ENCODE peak calls at places on chromosomes 4 and X, in ten cellular contexts. R is GM10248; B is ACHN; F is nucleus accumbens; L is stimulated activated CD4-positive, alpha-beta T cell treated with anti-CD3 and anti-CD28 coated beads, Interleukin-1b, Interleukin-23, amount 100 ng/mL, for 24 hours; U is progenitor cell of endocrine pancreas; E is neural progenitor cell; W is GM19239; S is NCI-H524; Y is GM20000. M is an unnamed sample.

GRCh38 chr4:138053601-138054322 is 188.4 kb downstream of the SLC7A11 start:
- DNase-seq in W (no peak), S (no peak), L (no peak), E (no peak), F (no peak), Y (no peak), B (peak; percentile 78), U (no peak), R (no peak), M (no peak)

GRCh38 chr4:75080888-75081287 is 148.0 kb downstream of the PARM1 start:
- DNase-seq in L (no peak), E (no peak), F (no peak), R (no peak), S (no peak), B (no peak), W (no peak), U (no peak), Y (no peak), M (no peak)

GRCh38 chr4:174522183-174523002 is at the start of gene HPGD:
- DNase-seq in E (peak; percentile 71), B (peak; percentile 53), F (peak; percentile 36), S (peak; percentile 6), R (peak; percentile 20), W (no peak), L (peak; percentile 23), Y (peak; percentile 45), U (peak; percentile 40), M (peak; percentile 25)

GRCh38 chr4:3406431-3406830 is 35.3 kb upstream of the HGFAC start:
- DNase-seq in U (no peak), R (no peak), B (no peak), Y (no peak), F (no peak), S (no peak), E (no peak), L (no peak), W (no peak), M (no peak)

GRCh38 chr4:88613417-88613875 is 21.2 kb downstream of the HERC3 start:
- DNase-seq in B (no peak), R (no peak), S (peak; percentile 72), L (no peak), F (no peak), W (no peak), Y (no peak), U (no peak), E (no peak), M (no peak)

GRCh38 chr4:26753642-26754041 is 107.0 kb upstream of the STIM2 start:
- DNase-seq in E (no peak), Y (no peak), B (no peak), S (peak; percentile 84), U (no peak), L (no peak), W (no peak), F (peak; percentile 2), R (no peak), M (no peak)

GRCh38 chr4:96833831-96834230 is 993.9 kb downstream of the PDHA2 start:
- DNase-seq in E (no peak), W (no peak), U (no peak), S (no peak), F (no peak), Y (no peak), R (no peak), B (no peak), L (no peak), M (no peak)

GRCh38 chrX:19678941-19679340 is 163.6 kb upstream of the MAP3K15 start:
- DNase-seq in Y (no peak), L (no peak), S (no peak), B (no peak), U (no peak), W (no peak), R (no peak), F (no peak), E (no peak), M (no peak)

GRCh38 chrX:11064851-11065600 is 46.1 kb upstream of the HCCS start:
- DNase-seq in W (no peak), F (no peak), B (no peak), S (no peak), E (no peak), R (no peak), L (no peak), U (no peak), Y (no peak), M (no peak)

GRCh38 chrX:136735604-136736003 is 45.1 kb downstream of the ARHGEF6 start:
- DNase-seq in F (no peak), W (no peak), R (no peak), Y (no peak), S (no peak), U (no peak), B (no peak), E (no peak), L (no peak), M (no peak)

GRCh38 chr4:168383510-168383909 is 65.0 kb upstream of the DDX60 start:
- DNase-seq in L (no peak), U (no peak), S (no peak), B (no peak), Y (no peak), R (no peak), W (peak; percentile 7), E (no peak), F (no peak), M (no peak)

GRCh38 chrX:70079297-70079696 is 17.0 kb downstream of the OTUD6A start:
- DNase-seq in E (no peak), W (no peak), L (no peak), Y (no peak), F (no peak), B (no peak), U (no peak), S (no peak), R (no peak), M (no peak)

GRCh38 chr4:182062458-182062857 is 180.7 kb upstream of the TENM3 start:
- DNase-seq in W (no peak), B (no peak), U (no peak), S (no peak), R (no peak), F (no peak), L (no peak), E (no peak), Y (no peak), M (no peak)